ENCODE peak calls at places on chromosome 15, in eight cellular contexts. Q, J, Y, H, B, A, E and I are unnamed samples.

GRCh38 chr15:57528940-57529565 is 62.7 kb upstream of the MYZAP start:
- DNase-seq in Q (no peak), J (no peak), Y (no peak), H (no peak), B (no peak), A (no peak), E (no peak), I (no peak)

GRCh38 chr15:93135459-93135858 is 46.4 kb upstream of the RGMA start:
- DNase-seq in Q (no peak), J (no peak), Y (no peak), H (no peak), B (no peak), A (no peak), E (no peak), I (no peak)

GRCh38 chr15:77508541-77509505 is 88.1 kb downstream of the HMG20A start:
- DNase-seq in Q (no peak), J (no peak), Y (no peak), H (peak; percentile 43), B (no peak), A (peak; percentile 60), E (peak; percentile 73), I (no peak)

GRCh38 chr15:67175643-67176071 is 78.8 kb downstream of the AAGAB start:
- DNase-seq in Q (no peak), J (peak; percentile 21), Y (no peak), H (peak; percentile 54), B (peak; percentile 64), A (peak; percentile 85), E (no peak), I (no peak)

GRCh38 chr15:87575896-87576295 is 680.6 kb downstream of the NTRK3 start:
- DNase-seq in Q (no peak), J (no peak), Y (no peak), H (no peak), B (no peak), A (no peak), E (no peak), I (no peak)

GRCh38 chr15:64003182-64003581 is 43.1 kb downstream of the DAPK2 start:
- DNase-seq in Q (no peak), J (no peak), Y (no peak), H (no peak), B (no peak), A (no peak), E (no peak), I (no peak)

GRCh38 chr15:100573526-100573925 is 28.5 kb downstream of the LINS1 start:
- DNase-seq in Q (no peak), J (no peak), Y (no peak), H (no peak), B (no peak), A (no peak), E (no peak), I (no peak)

GRCh38 chr15:67915374-67916050 is 75.7 kb upstream of the RNU6-1 start:
- DNase-seq in Q (no peak), J (no peak), Y (peak; percentile 73), H (peak; percentile 79), B (no peak), A (peak; percentile 46), E (no peak), I (no peak)

GRCh38 chr15:69713726-69714559 is 261.3 kb downstream of the RPLP1 start:
- DNase-seq in Q (no peak), J (peak; percentile 55), Y (no peak), H (no peak), B (no peak), A (no peak), E (peak; percentile 66), I (no peak)

GRCh38 chr15:74784426-74784825 is 2.5 kb downstream of the CSK start:
- DNase-seq in Q (no peak), J (no peak), Y (no peak), H (no peak), B (no peak), A (no peak), E (no peak), I (no peak)

GRCh38 chr15:64112904-64113303 is 17.1 kb downstream of the SNX1 start:
- DNase-seq in Q (no peak), J (no peak), Y (no peak), H (no peak), B (no peak), A (peak; percentile 80), E (no peak), I (no peak)

GRCh38 chr15:48550822-48551525 is 94.5 kb downstream of the FBN1 start:
- DNase-seq in Q (no peak), J (no peak), Y (no peak), H (no peak), B (no peak), A (no peak), E (no peak), I (no peak)

GRCh38 chr15:63367390-63367789 is 14.3 kb downstream of the CA12 start:
- DNase-seq in Q (no peak), J (no peak), Y (no peak), H (no peak), B (no peak), A (no peak), E (peak; percentile 45), I (no peak)